ENCODE peak calls at places on chromosomes 11 and 22, in four cellular contexts. One of them, this sample, is unnamed.

GRCh38 chr11:62556102-62556871 is 9.7 kb upstream of the AHNAK start:
- DNase-seq in stimulated activated CD4-positive, alpha-beta T cell treated with anti-CD3 and anti-CD28 coated beads, Interleukin-2, amount 100 ng/mL, for 48 hours: no peak
- DNase-seq in AG08395: peak; percentile 98
- DNase-seq in H54: peak; percentile 84
- DNase-seq in this sample: no peak

GRCh38 chr11:131561486-131561885 is 191.1 kb downstream of the NTM start:
- DNase-seq in AG08395: no peak
- DNase-seq in stimulated activated CD4-positive, alpha-beta T cell treated with anti-CD3 and anti-CD28 coated beads, Interleukin-2, amount 100 ng/mL, for 48 hours: no peak
- DNase-seq in H54: no peak
- DNase-seq in this sample: no peak

GRCh38 chr11:40619631-40620030 is 839.8 kb downstream of the LRRC4C start:
- DNase-seq in H54: no peak
- DNase-seq in AG08395: no peak
- DNase-seq in stimulated activated CD4-positive, alpha-beta T cell treated with anti-CD3 and anti-CD28 coated beads, Interleukin-2, amount 100 ng/mL, for 48 hours: no peak
- DNase-seq in this sample: no peak

GRCh38 chr11:65452806-65453490 is 30.4 kb downstream of the NEAT1 start:
- DNase-seq in stimulated activated CD4-positive, alpha-beta T cell treated with anti-CD3 and anti-CD28 coated beads, Interleukin-2, amount 100 ng/mL, for 48 hours: no peak
- DNase-seq in AG08395: peak; percentile 67
- DNase-seq in H54: peak; percentile 61
- DNase-seq in this sample: no peak

GRCh38 chr11:69939551-69940245 is 120.5 kb upstream of the FGF3 start:
- DNase-seq in H54: no peak
- DNase-seq in stimulated activated CD4-positive, alpha-beta T cell treated with anti-CD3 and anti-CD28 coated beads, Interleukin-2, amount 100 ng/mL, for 48 hours: no peak
- DNase-seq in AG08395: no peak
- DNase-seq in this sample: no peak

GRCh38 chr11:29432719-29433325 is 584.0 kb downstream of the KCNA4 start:
- DNase-seq in stimulated activated CD4-positive, alpha-beta T cell treated with anti-CD3 and anti-CD28 coated beads, Interleukin-2, amount 100 ng/mL, for 48 hours: no peak
- DNase-seq in AG08395: peak; percentile 43
- DNase-seq in H54: peak; percentile 10
- DNase-seq in this sample: no peak

GRCh38 chr22:23402275-23403151 is 177.6 kb downstream of the IGLL1 start:
- DNase-seq in AG08395: peak; percentile 17
- DNase-seq in H54: peak; percentile 23
- DNase-seq in stimulated activated CD4-positive, alpha-beta T cell treated with anti-CD3 and anti-CD28 coated beads, Interleukin-2, amount 100 ng/mL, for 48 hours: peak; percentile 37
- DNase-seq in this sample: peak; percentile 82

GRCh38 chr11:10208045-10208674 is 85.9 kb downstream of the SBF2 start:
- DNase-seq in H54: peak; percentile 11
- DNase-seq in AG08395: peak; percentile 50
- DNase-seq in stimulated activated CD4-positive, alpha-beta T cell treated with anti-CD3 and anti-CD28 coated beads, Interleukin-2, amount 100 ng/mL, for 48 hours: no peak
- DNase-seq in this sample: no peak

GRCh38 chr11:117923275-117923674 is 5.9 kb downstream of the TMPRSS13 start:
- DNase-seq in AG08395: no peak
- DNase-seq in H54: no peak
- DNase-seq in stimulated activated CD4-positive, alpha-beta T cell treated with anti-CD3 and anti-CD28 coated beads, Interleukin-2, amount 100 ng/mL, for 48 hours: no peak
- DNase-seq in this sample: no peak

GRCh38 chr11:84524422-84525051 is 1102.6 kb downstream of the DLG2 start:
- DNase-seq in AG08395: peak; percentile 44
- DNase-seq in stimulated activated CD4-positive, alpha-beta T cell treated with anti-CD3 and anti-CD28 coated beads, Interleukin-2, amount 100 ng/mL, for 48 hours: no peak
- DNase-seq in H54: no peak
- DNase-seq in this sample: no peak

GRCh38 chr11:74905326-74905725 is 43.6 kb downstream of the XRRA1 start:
- DNase-seq in AG08395: no peak
- DNase-seq in stimulated activated CD4-positive, alpha-beta T cell treated with anti-CD3 and anti-CD28 coated beads, Interleukin-2, amount 100 ng/mL, for 48 hours: no peak
- DNase-seq in H54: no peak
- DNase-seq in this sample: no peak

GRCh38 chr11:68003846-68004550 is at the start of gene UNC93B1:
- DNase-seq in H54: peak; percentile 87
- DNase-seq in stimulated activated CD4-positive, alpha-beta T cell treated with anti-CD3 and anti-CD28 coated beads, Interleukin-2, amount 100 ng/mL, for 48 hours: peak; percentile 81
- DNase-seq in AG08395: peak; percentile 89
- DNase-seq in this sample: peak; percentile 39

GRCh38 chr11:65786786-65787636 is at the start of gene OVOL1:
- DNase-seq in AG08395: no peak
- DNase-seq in stimulated activated CD4-positive, alpha-beta T cell treated with anti-CD3 and anti-CD28 coated beads, Interleukin-2, amount 100 ng/mL, for 48 hours: no peak
- DNase-seq in H54: no peak
- DNase-seq in this sample: peak; percentile 81

GRCh38 chr11:71139516-71140205 is 112.7 kb downstream of the SHANK2 start:
- DNase-seq in stimulated activated CD4-positive, alpha-beta T cell treated with anti-CD3 and anti-CD28 coated beads, Interleukin-2, amount 100 ng/mL, for 48 hours: no peak
- DNase-seq in AG08395: peak; percentile 9
- DNase-seq in H54: no peak
- DNase-seq in this sample: no peak

GRCh38 chr22:32475428-32476010 is 908 bp downstream of the FBXO7 start:
- DNase-seq in stimulated activated CD4-positive, alpha-beta T cell treated with anti-CD3 and anti-CD28 coated beads, Interleukin-2, amount 100 ng/mL, for 48 hours: peak; percentile 25
- DNase-seq in AG08395: peak; percentile 18
- DNase-seq in H54: no peak
- DNase-seq in this sample: no peak

GRCh38 chr22:37465721-37466120 is 20.5 kb downstream of the MFNG start:
- DNase-seq in H54: no peak
- DNase-seq in stimulated activated CD4-positive, alpha-beta T cell treated with anti-CD3 and anti-CD28 coated beads, Interleukin-2, amount 100 ng/mL, for 48 hours: no peak
- DNase-seq in AG08395: no peak
- DNase-seq in this sample: no peak